ENCODE peak calls at places on chromosomes 1 and 21, in ten cellular contexts. A is fibroblast of lung, S is left lung, G is GM10248, Z is nephron progenitor cell, D is Peyer's patch, Y is mesothelial cell of epicardium, E is OCI-LY7, M is WTC11, N is IMR-90. K is an unnamed sample.

GRCh38 chr1:54806931-54807611 is 5.9 kb upstream of the TTC22 start:
- DNase-seq in E (no peak), Z (no peak), N (peak; percentile 11), A (peak; percentile 25), G (no peak), D (peak; percentile 73), Y (no peak), S (no peak), M (no peak), K (no peak)

GRCh38 chr1:169043823-169044222 is 62.7 kb upstream of the ATP1B1 start:
- DNase-seq in E (no peak), G (no peak), N (no peak), D (no peak), Y (no peak), A (no peak), Z (no peak), S (no peak), M (no peak), K (no peak)

GRCh38 chr1:180560868-180561600 is 2.3 kb downstream of the OVAAL start:
- DNase-seq in A (no peak), Z (no peak), M (no peak), D (no peak), S (no peak), N (peak; percentile 72), E (no peak), G (no peak), Y (no peak), K (no peak)

GRCh38 chr1:21815724-21816311 is 3.8 kb downstream of the LDLRAD2 start:
- DNase-seq in G (no peak), A (no peak), S (no peak), Z (no peak), N (peak; percentile 10), Y (no peak), M (no peak), D (peak; percentile 58), E (peak; percentile 13), K (no peak)

GRCh38 chr1:147545133-147545532 is 3.8 kb downstream of the BCL9 start:
- DNase-seq in N (peak; percentile 63), S (peak; percentile 83), E (peak; percentile 90), D (peak; percentile 72), Z (no peak), G (no peak), Y (no peak), A (peak; percentile 23), M (peak; percentile 63), K (peak; percentile 50)

GRCh38 chr1:201883786-201884185 is 4.9 kb upstream of the SHISA4 start:
- DNase-seq in E (no peak), Z (no peak), G (peak; percentile 13), D (peak; percentile 45), S (no peak), M (no peak), Y (no peak), N (peak; percentile 43), A (peak; percentile 65), K (no peak)

GRCh38 chr1:98906361-98906760 is 98.3 kb downstream of the PLPPR5 start:
- DNase-seq in E (no peak), Y (no peak), G (no peak), S (no peak), M (no peak), D (no peak), A (no peak), N (no peak), Z (no peak), K (no peak)

GRCh38 chr1:215888159-215888558 is 321.1 kb downstream of the KCTD3 start:
- DNase-seq in M (no peak), E (no peak), A (no peak), Z (no peak), D (no peak), N (no peak), S (no peak), Y (no peak), G (no peak), K (no peak)

GRCh38 chr21:44515359-44516165 is 24.4 kb downstream of the KRTAP10-1 start:
- DNase-seq in Z (no peak), Y (no peak), N (no peak), E (no peak), S (peak; percentile 63), G (no peak), M (no peak), A (no peak), D (no peak), K (no peak)

GRCh38 chr1:22080184-22080583 is 27.7 kb downstream of the CDC42 start:
- DNase-seq in Z (no peak), G (no peak), E (no peak), D (no peak), N (no peak), S (no peak), M (no peak), Y (no peak), A (no peak), K (no peak)

GRCh38 chr1:181685216-181685615 is 201.9 kb downstream of the CACNA1E start:
- DNase-seq in S (no peak), N (no peak), Y (no peak), G (no peak), E (no peak), A (no peak), M (no peak), Z (no peak), D (no peak), K (no peak)

GRCh38 chr1:204225841-204226745 is 12.3 kb upstream of the GOLT1A start:
- DNase-seq in S (no peak), E (no peak), Z (no peak), D (peak; percentile 84), G (no peak), M (no peak), A (no peak), Y (no peak), N (peak; percentile 27), K (no peak)
- TF ChIP-seq CTCF in S (no peak), E (no peak), Z (no peak), D (peak; percentile 25), G (no peak), M (no peak), A (no peak), Y (no peak), N (no peak), K (no peak)

DNA sequence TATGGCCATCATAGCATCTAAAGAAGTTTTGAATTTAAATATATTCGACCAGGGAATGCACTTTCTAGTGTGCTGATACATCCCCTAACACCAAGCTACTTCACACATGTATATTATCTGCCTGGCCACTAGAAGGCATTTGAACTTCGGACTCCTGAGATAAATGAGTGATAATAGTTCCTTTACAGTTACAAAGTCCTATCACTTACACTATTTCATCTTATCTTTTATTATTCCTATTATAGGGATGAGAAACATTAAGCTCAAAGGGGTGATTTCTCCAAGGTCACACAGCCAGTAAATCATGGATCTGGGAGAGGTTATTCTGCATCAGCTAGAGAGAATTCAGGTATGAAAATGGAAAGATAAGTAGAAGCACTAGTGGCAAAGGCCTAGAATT is 40.3 kb downstream of the GPATCH2 start:
- DNase-seq in Y (no peak), G (no peak), E (no peak), S (no peak), N (no peak), Z (no peak), D (peak; percentile 51), A (no peak), M (no peak), K (no peak)
- TF ChIP-seq CTCF in Y (no peak), G (no peak), E (peak; percentile 40), S (no peak), N (no peak), Z (peak; percentile 9), D (peak; percentile 65), A (no peak), M (no peak), K (no peak)

DNA sequence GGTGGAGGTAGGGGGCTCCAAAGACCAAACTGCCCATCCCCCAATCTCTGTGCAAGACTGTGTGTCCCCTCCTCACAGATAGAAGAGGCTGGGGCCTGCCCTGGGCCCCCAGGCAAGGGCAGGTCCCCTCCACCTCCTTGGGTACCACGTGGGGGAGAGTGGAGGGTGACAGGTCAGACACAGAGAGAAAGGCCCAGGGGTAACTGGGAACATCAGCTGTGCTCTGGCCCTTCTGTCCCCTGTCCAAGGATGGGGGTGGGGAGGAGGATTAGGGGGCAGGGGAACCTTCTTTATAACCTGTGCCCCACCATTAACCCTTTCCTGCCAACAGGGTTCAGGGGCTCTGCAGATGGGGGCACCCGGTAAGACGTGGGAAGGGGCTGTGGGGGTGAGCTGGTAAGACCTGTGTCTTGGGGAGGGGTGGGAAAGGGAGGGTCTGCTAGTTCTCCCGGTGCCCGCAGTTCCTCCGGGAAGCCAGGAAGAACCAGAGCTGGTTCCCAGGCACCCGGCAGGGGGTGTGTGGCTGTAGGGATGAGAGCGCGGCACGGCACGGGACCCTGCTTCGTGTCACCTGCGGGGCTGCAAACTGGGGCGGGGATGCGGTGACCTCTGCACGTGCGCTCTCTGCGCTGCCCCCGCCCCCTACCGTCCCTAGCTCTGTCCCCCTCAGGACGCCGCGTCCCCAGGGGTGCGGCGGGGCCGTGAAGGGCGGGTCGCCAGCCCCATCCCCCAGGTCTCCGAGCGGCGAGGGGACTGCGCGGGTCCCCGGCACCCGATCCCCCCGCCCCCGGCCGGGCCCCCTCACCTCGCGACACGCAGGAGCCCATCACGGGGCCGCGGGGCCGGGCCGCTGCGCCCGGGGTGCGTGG is 601 bp downstream of the FAM131C start:
- DNase-seq in E (no peak), G (no peak), D (no peak), N (no peak), Y (no peak), A (no peak), S (no peak), M (peak; percentile 58), Z (peak; percentile 48), K (no peak)
- TF ChIP-seq CTCF in E (peak; percentile 11), G (no peak), D (no peak), N (no peak), Y (peak; percentile 10), A (peak; percentile 5), S (no peak), M (no peak), Z (no peak), K (peak; percentile 29)

GRCh38 chr1:39376656-39377055 is 114.8 kb upstream of the BMP8A start:
- DNase-seq in Z (no peak), G (no peak), S (no peak), M (no peak), Y (no peak), D (no peak), A (no peak), N (no peak), E (no peak), K (no peak)

GRCh38 chr1:39381839-39382238 is 109.6 kb upstream of the BMP8A start:
- DNase-seq in D (no peak), A (peak; percentile 40), S (no peak), G (no peak), Z (no peak), N (peak; percentile 67), E (no peak), Y (no peak), M (no peak), K (no peak)

GRCh38 chr1:39380036-39380435 is 111.4 kb upstream of the BMP8A start:
- DNase-seq in Y (no peak), G (no peak), M (no peak), E (no peak), Z (no peak), A (no peak), S (no peak), N (no peak), D (no peak), K (no peak)

GRCh38 chr1:39379187-39379586 is 112.2 kb upstream of the BMP8A start:
- DNase-seq in S (no peak), M (no peak), Z (no peak), A (no peak), D (no peak), G (no peak), N (no peak), Y (no peak), E (no peak), K (no peak)

DNA sequence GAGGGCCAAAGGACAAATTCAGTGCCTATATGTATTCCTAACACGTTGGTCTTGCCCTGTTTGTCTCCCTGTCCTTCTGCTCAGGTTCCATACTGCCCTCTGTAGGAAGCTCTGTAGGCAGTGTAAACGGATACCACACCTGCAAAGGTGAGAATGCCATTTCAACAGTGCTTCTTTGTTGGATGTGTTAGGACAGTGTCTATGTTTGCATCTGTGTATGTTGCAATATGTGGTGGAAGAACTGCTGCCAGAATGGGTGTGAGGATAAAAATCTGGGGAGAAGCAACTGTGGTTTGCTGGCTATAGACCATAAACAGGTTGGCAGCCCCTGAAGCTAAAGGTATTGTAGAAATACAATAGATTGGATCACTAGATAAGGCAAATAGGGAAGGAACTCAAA is 113.1 kb upstream of the BMP8A start:
- DNase-seq in D (peak; percentile 62), E (peak; percentile 29), M (peak; percentile 26), N (no peak), G (peak; percentile 20), A (no peak), Y (no peak), S (no peak), Z (no peak), K (no peak)
- TF ChIP-seq CTCF in D (peak; percentile 64), E (peak; percentile 78), M (no peak), N (no peak), G (peak; percentile 17), A (peak; percentile 43), Y (no peak), S (no peak), Z (no peak), K (peak; percentile 38)

K was measured in AG09309.